ENCODE peak calls at places on chromosomes 7 and 10, in nine cellular contexts. T is sigmoid colon; Z is heart left ventricle; D is mammary epithelial cell; C is HCT116; S is CD8-positive, alpha-beta T cell; X is DND-41; R is A549; M is colonic mucosa. Q is an unnamed sample.

GRCh38 chr7:116560021-116560970 is 35.5 kb downstream of the CAV1 start:
- DNase-seq in S (no peak), M (no peak), D (no peak), C (no peak), Z (no peak), R (no peak), X (no peak), T (peak; percentile 85), Q (no peak)

GRCh38 chr10:33109384-33109783 is 151.4 kb upstream of the ITGB1 start:
- DNase-seq in R (no peak), C (no peak), T (no peak), M (no peak), Z (no peak), D (no peak), X (no peak), S (no peak), Q (no peak)

GRCh38 chr7:51060536-51060935 is 256.1 kb downstream of the COBL start:
- DNase-seq in R (peak; percentile 12), M (no peak), D (no peak), C (no peak), T (no peak), S (no peak), X (no peak), Z (no peak), Q (no peak)

GRCh38 chr7:135798104-135798503 is 49.5 kb upstream of the FAM180A start:
- DNase-seq in C (no peak), R (no peak), S (no peak), M (no peak), Z (no peak), X (no peak), T (no peak), D (no peak), Q (no peak)

GRCh38 chr7:92904292-92905131 is 68.1 kb upstream of the CDK6 start:
- DNase-seq in R (peak; percentile 48), Z (no peak), T (no peak), X (peak; percentile 90), D (peak; percentile 98), M (no peak), S (peak; percentile 79), C (peak; percentile 88), Q (peak; percentile 54)

GRCh38 chr10:79001082-79001885 is 67.5 kb upstream of the ZMIZ1 start:
- DNase-seq in T (no peak), Z (no peak), X (no peak), R (no peak), S (no peak), C (no peak), M (no peak), D (no peak), Q (no peak)

GRCh38 chr10:7606977-7607404 is 59.8 kb downstream of the ITIH5 start:
- DNase-seq in X (no peak), S (no peak), T (no peak), Z (peak; percentile 30), M (no peak), C (no peak), D (no peak), R (no peak), Q (no peak)

GRCh38 chr10:47037654-47038425 is 126.6 kb downstream of the PTPN20 start:
- DNase-seq in T (peak; percentile 41), Z (no peak), C (no peak), S (no peak), M (no peak), R (no peak), D (no peak), X (no peak), Q (no peak)

GRCh38 chr7:8177109-8177933 is 84.6 kb downstream of the ICA1 start:
- DNase-seq in T (no peak), X (no peak), R (no peak), D (no peak), M (no peak), Z (no peak), C (no peak), S (no peak), Q (peak; percentile 26)

GRCh38 chr7:8175929-8176369 is 86.0 kb downstream of the ICA1 start:
- DNase-seq in D (no peak), R (no peak), Z (no peak), S (no peak), M (no peak), X (no peak), T (no peak), C (no peak), Q (no peak)

GRCh38 chr7:8178353-8178752 is 83.6 kb downstream of the ICA1 start:
- DNase-seq in C (no peak), R (no peak), Z (no peak), S (no peak), X (no peak), M (no peak), T (no peak), D (no peak), Q (no peak)

GRCh38 chr7:8172372-8173354 is 89.3 kb downstream of the ICA1 start:
- DNase-seq in Z (no peak), C (no peak), S (no peak), R (no peak), D (no peak), X (no peak), T (no peak), M (no peak), Q (no peak)

DNA sequence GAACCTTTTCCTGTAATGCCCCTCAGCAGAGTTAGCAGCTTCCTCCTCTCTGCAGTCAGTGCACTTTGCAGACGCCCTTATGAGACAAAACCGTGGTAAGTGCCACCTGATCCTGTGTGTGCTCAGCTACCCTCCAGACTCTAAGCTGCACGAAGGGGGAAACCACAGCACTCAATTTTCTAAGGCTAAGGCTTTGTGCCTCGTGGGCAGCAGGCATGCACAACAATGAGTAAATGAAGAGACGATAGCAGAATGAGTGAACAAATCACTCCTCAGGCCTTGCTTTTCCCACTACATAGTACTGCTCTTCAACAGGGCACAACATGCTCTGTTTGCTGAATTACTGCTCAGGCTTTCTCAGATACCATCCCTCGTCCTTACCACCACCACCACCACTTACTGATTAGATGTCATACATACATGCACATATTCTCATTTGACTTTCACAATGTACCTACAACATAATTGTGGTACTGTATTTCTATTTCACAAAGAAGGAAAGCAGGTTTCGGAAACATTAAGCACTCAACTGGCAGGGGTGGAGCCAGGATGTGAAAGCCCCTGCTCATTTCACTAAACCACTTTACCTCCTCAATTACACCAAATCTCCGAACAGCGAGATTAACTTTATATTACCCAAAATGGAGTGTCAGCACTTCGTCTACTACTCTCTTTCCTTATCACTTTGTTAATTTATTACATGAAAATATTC is 85.4 kb downstream of the ICA1 start:
- DNase-seq in S (peak; percentile 82), M (no peak), Z (no peak), D (no peak), T (no peak), R (no peak), X (peak; percentile 67), C (no peak), Q (peak; percentile 64)
- H3K27ac ChIP-seq in S (peak overlapping the region; percentile 63), M (peak overlapping the region; percentile 49), Z (no peak overlapping the region), D (no peak overlapping the region), T (no peak overlapping the region), R (no peak overlapping the region), X (peak overlapping the region; percentile 83), C (no peak overlapping the region), Q (peak overlapping the region; percentile 69)

DNA sequence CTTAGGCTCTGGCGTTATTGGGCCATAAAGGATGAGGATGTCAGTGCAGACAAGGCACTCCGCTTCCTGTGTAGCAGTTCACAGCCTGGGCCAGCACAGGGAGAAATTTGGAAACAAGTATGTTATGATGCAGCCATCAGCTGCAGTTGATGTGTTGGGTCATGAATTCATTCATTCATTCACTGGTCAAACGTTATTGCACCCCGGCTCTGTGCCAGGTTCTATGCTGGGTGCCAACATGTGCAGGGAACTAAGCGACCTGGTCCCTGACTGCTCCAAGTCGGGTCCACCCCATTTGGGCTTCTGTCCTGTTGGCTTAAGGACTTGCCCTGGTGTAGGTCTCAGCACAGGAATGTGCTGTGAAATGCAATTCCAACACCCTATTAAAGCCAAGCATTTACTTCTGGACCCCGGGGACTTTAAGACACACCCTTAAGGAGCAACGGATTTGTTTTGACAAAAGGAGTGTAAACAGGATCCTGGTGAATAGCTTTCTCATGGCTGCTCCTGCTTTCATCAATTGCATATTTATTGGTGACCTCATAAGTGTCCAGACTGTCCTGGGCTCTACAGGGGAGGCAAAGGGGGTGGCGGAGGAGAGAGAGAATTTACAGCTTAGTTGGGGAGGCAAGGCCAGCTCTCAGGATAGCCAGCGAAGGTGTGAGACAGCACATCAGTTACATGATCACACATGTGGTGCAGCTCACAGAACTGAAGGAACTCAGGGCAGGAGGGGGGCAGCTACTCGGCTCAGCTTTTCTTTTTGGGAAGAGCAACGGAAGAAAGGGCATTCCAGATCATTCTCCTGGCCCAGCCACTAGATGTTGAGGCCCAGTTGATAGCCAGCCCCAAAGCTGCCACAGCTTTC is 158.6 kb downstream of the GRK5 start:
- DNase-seq in Z (no peak), T (peak; percentile 79), R (no peak), D (no peak), M (no peak), S (no peak), X (no peak), C (no peak), Q (no peak)
- H3K4me1 ChIP-seq in Z (peaks cover 92% of the 10 kb centered on the region), T (peaks cover 54% of the 10 kb centered on the region), R (peaks cover 4% of the 10 kb centered on the region), D (peaks cover 2% of the 10 kb centered on the region), M (no peaks in the 10 kb centered on the region), S (no peaks in the 10 kb centered on the region), X (no peaks in the 10 kb centered on the region), C (no peaks in the 10 kb centered on the region), Q (no peaks in the 10 kb centered on the region)

DNA sequence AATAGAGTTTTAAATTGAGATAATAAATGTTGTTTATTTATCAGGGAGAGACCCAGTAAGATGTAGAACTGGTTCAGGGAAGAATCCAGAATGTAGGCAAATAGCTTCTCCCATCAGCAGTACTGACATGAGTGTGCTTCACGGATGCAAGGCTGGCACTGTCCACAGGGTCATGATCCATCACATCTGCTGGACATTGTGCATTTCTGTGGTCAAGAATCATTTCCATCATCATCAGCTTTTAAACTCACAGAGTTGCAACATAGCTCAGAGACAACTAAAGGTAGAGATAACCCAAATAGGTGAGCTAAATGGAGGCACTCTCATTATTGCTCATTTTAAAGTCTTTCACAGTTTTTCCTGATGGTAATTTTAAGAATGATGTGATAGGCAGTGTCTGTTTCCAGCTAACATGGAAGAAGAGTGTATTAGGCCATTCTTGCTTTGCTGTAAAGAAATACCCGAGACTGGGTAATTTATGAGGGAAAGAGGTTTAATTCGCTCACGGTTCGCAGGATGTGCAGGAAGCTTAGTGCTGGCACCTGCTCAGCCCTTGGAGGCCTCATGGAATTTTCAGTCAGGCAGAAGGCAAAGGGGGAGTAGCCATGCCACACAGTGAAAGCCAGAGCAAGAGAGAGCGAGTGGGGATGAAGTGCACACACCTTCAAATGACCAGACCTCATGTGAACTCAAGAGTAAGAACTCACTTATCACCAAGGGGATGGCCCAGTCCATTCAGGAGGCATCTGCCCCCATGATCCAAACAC is 80.8 kb downstream of the INPP5A start:
- DNase-seq in R (no peak), M (no peak), C (no peak), D (no peak), S (no peak), X (no peak), T (no peak), Z (no peak), Q (no peak)
- H3K9me3 ChIP-seq in R (no peaks in the 10 kb centered on the region), M (no peaks in the 10 kb centered on the region), C (no peaks in the 10 kb centered on the region), D (no peaks in the 10 kb centered on the region), S (peaks cover 7% of the 10 kb centered on the region), X (peaks cover 41% of the 10 kb centered on the region), T (no peaks in the 10 kb centered on the region), Z (peaks cover 8% of the 10 kb centered on the region), Q (peaks cover 13% of the 10 kb centered on the region)

DNA sequence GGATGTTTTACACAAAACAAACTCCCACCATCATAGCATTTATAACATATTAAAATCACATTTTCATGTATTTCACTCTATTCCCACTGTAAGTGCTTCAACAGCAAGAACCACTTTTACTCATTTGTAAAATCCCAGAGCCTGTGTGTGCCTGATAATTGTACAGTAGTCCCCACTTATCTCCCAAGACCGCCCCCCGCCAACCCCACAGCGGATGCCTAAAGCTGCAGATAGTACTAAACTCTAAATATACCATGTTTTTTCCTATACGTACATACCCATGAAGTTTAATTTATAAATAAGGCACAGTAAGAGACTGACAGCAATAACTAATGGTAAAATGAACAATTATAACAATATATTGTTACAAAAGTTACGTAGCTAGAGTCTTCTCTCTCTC is 33.5 kb downstream of the EZH2 start:
- DNase-seq in R (no peak), D (no peak), C (no peak), Z (no peak), T (no peak), S (no peak), X (no peak), M (no peak), Q (no peak)
- H3K27ac ChIP-seq in R (no peak overlapping the region), D (no peak overlapping the region), C (no peak overlapping the region), Z (no peak overlapping the region), T (no peak overlapping the region), S (no peak overlapping the region), X (no peak overlapping the region), M (no peak overlapping the region), Q (no peak overlapping the region)

Q was measured in CD4-positive, alpha-beta memory T cell.